ENCODE peak calls at places on chromosomes 6 and 20, in six cellular contexts. R is BE2C, Y is fibroblast of the aortic adventitia, H is T-helper 1 cell, M is head of caudate nucleus, A is GM04504. L is an unnamed sample.

GRCh38 chr20:29743101-29743931 is 1514.1 kb upstream of the DEFB115 start:
- DNase-seq in A (no peak), H (no peak), R (no peak), M (no peak), Y (no peak), L (no peak)

GRCh38 chr20:8020314-8021079 is 936 bp upstream of the TMX4 start:
- DNase-seq in Y (no peak), R (no peak), A (no peak), M (no peak), H (no peak), L (no peak)

GRCh38 chr6:33314943-33315752 is 1.3 kb upstream of the TAPBP start:
- DNase-seq in A (no peak), H (no peak), M (no peak), R (no peak), Y (no peak), L (no peak)

GRCh38 chr6:163955752-163956151 is 541.2 kb downstream of the QKI start:
- DNase-seq in H (no peak), A (no peak), Y (no peak), M (no peak), R (no peak), L (no peak)

GRCh38 chr20:1328680-1329330 is at the start of gene SDCBP2:
- DNase-seq in Y (no peak), H (no peak), R (no peak), M (no peak), A (no peak), L (no peak)

GRCh38 chr20:54152227-54153040 is 21.4 kb downstream of the CYP24A1 start:
- DNase-seq in M (no peak), R (no peak), Y (no peak), H (no peak), A (no peak), L (no peak)

GRCh38 chr6:42099340-42100028 is 42.9 kb downstream of the C6orf132 start:
- DNase-seq in R (no peak), H (no peak), M (peak; percentile 75), A (no peak), Y (peak; percentile 64), L (no peak)

GRCh38 chr20:997016-997415 is 5.1 kb downstream of the RSPO4 start:
- DNase-seq in H (no peak), Y (no peak), M (no peak), A (no peak), R (no peak), L (no peak)

GRCh38 chr6:109336221-109336955 is 45.9 kb downstream of the CD164 start:
- DNase-seq in Y (peak; percentile 52), R (no peak), M (no peak), H (no peak), A (no peak), L (no peak)

GRCh38 chr20:59120491-59120890 is 43.1 kb upstream of the ZNF831 start:
- DNase-seq in Y (no peak), A (no peak), M (no peak), H (no peak), R (no peak), L (no peak)

GRCh38 chr20:1397710-1398109 is 4.9 kb upstream of the FKBP1A start:
- DNase-seq in H (no peak), A (no peak), M (no peak), Y (peak; percentile 58), R (no peak), L (no peak)

GRCh38 chr20:63469019-63469712 is 3.3 kb downstream of the KCNQ2 start:
- DNase-seq in M (no peak), R (no peak), Y (no peak), A (no peak), H (no peak), L (no peak)

GRCh38 chr6:168216741-168217140 is 102.8 kb downstream of the DACT2 start:
- DNase-seq in M (no peak), Y (peak; percentile 18), R (no peak), A (no peak), H (no peak), L (no peak)

GRCh38 chr6:54981647-54982046 is 135.1 kb downstream of the FAM83B start:
- DNase-seq in H (no peak), A (peak; percentile 45), M (no peak), Y (peak; percentile 41), R (no peak), L (peak; percentile 29)

GRCh38 chr20:35285806-35286076 is 1.2 kb upstream of the EIF6 start:
- DNase-seq in R (no peak), Y (no peak), M (no peak), H (no peak), A (no peak), L (no peak)

GRCh38 chr6:122726649-122727048 is 52.9 kb upstream of the FABP7 start:
- DNase-seq in A (no peak), H (no peak), R (peak; percentile 11), M (no peak), Y (peak; percentile 46), L (no peak)

GRCh38 chr6:31180500-31180899 is 10.0 kb upstream of the POU5F1 start:
- DNase-seq in M (peak; percentile 75), A (peak; percentile 48), R (peak; percentile 82), H (peak; percentile 52), Y (peak; percentile 81), L (no peak)

GRCh38 chr6:53910834-53911233 is 116.0 kb downstream of the LRRC1 start:
- DNase-seq in A (no peak), Y (no peak), M (peak; percentile 31), H (no peak), R (no peak), L (no peak)

GRCh38 chr6:389622-390021 is 1.9 kb upstream of the IRF4 start:
- DNase-seq in H (no peak), Y (no peak), R (no peak), A (no peak), M (no peak), L (no peak)

GRCh38 chr6:167491403-167492095 is 166.7 kb downstream of the TTLL2 start:
- DNase-seq in H (no peak), Y (no peak), A (no peak), R (no peak), M (no peak), L (no peak)

GRCh38 chr6:143612186-143612585 is 65.6 kb upstream of the PHACTR2 start:
- DNase-seq in A (no peak), H (no peak), Y (no peak), M (no peak), R (no peak), L (no peak)

GRCh38 chr6:38261626-38262025 is 378.1 kb downstream of the BTBD9 start:
- DNase-seq in R (peak; percentile 28), H (no peak), A (no peak), Y (no peak), M (no peak), L (no peak)

GRCh38 chr6:133360194-133360593 is 119.0 kb downstream of the EYA4 start:
- DNase-seq in A (no peak), Y (no peak), M (peak; percentile 48), H (no peak), R (no peak), L (no peak)

GRCh38 chr6:108115598-108116058 is 41.1 kb upstream of the OSTM1 start:
- DNase-seq in H (no peak), M (peak; percentile 11), R (peak; percentile 62), A (no peak), Y (peak; percentile 37), L (no peak)

GRCh38 chr6:150840185-150840584 is 25.3 kb upstream of the MTHFD1L start:
- DNase-seq in Y (no peak), M (no peak), H (no peak), R (no peak), A (no peak), L (no peak)

GRCh38 chr6:12608016-12608860 is 108.3 kb upstream of the PHACTR1 start:
- DNase-seq in R (no peak), H (no peak), M (no peak), A (no peak), Y (peak; percentile 39), L (no peak)

L was measured in AG04450.